ENCODE peak calls at places on chromosomes 12 and 14, in ten cellular contexts. O, X, R, S, P, A, K, M, J and I are unnamed samples.

GRCh38 chr14:94919896-94920295 is 150.0 kb upstream of the GSC start:
- DNase-seq in S (no peak), J (no peak), X (no peak), M (no peak), O (no peak), P (no peak), R (no peak), K (no peak), A (no peak), I (no peak)

GRCh38 chr14:94426526-94426925 is 26.1 kb downstream of the SERPINA11 start:
- DNase-seq in A (no peak), X (no peak), K (no peak), P (no peak), O (no peak), S (no peak), J (peak; percentile 20), M (no peak), R (no peak), I (no peak)

GRCh38 chr12:95574030-95574429 is 22.8 kb upstream of the USP44 start:
- DNase-seq in R (no peak), X (no peak), P (no peak), A (no peak), K (no peak), M (no peak), J (peak; percentile 60), S (no peak), O (no peak), I (no peak)

GRCh38 chr14:99645545-99646505 is 896 bp downstream of the HHIPL1 start:
- DNase-seq in X (no peak), A (no peak), K (no peak), J (no peak), P (no peak), M (no peak), S (no peak), O (no peak), R (no peak), I (no peak)

GRCh38 chr14:55588259-55588699 is 8.3 kb downstream of the KTN1 start:
- DNase-seq in J (no peak), M (no peak), O (no peak), X (peak; percentile 74), A (no peak), R (no peak), S (no peak), P (no peak), K (no peak), I (no peak)

GRCh38 chr12:47139010-47139681 is 59.4 kb upstream of the AMIGO2 start:
- DNase-seq in A (no peak), M (peak; percentile 82), J (no peak), R (no peak), K (no peak), S (no peak), O (no peak), X (no peak), P (no peak), I (no peak)

GRCh38 chr14:25007832-25008231 is 42.1 kb downstream of the STXBP6 start:
- DNase-seq in P (no peak), A (no peak), K (no peak), S (no peak), M (no peak), O (no peak), X (no peak), R (no peak), J (no peak), I (peak; percentile 71)

GRCh38 chr12:62802981-62803380 is 132.0 kb downstream of the PPM1H start:
- DNase-seq in S (no peak), K (no peak), R (no peak), A (no peak), M (no peak), X (peak; percentile 37), J (no peak), O (peak; percentile 17), P (peak; percentile 30), I (peak; percentile 10)

GRCh38 chr14:21257395-21258193 is 11.6 kb downstream of the HNRNPC start:
- DNase-seq in S (no peak), K (no peak), X (no peak), A (no peak), M (no peak), O (no peak), P (no peak), J (no peak), R (no peak), I (no peak)

GRCh38 chr12:24705741-24706358 is 243.1 kb downstream of the BCAT1 start:
- DNase-seq in M (peak; percentile 2), R (no peak), K (peak; percentile 82), A (no peak), X (peak; percentile 29), J (no peak), P (no peak), O (no peak), S (no peak), I (no peak)

GRCh38 chr14:100554082-100554677 is 33.0 kb downstream of the BEGAIN start:
- DNase-seq in X (no peak), P (no peak), J (no peak), R (no peak), K (no peak), M (no peak), S (no peak), O (no peak), A (no peak), I (no peak)

GRCh38 chr12:129084875-129085826 is 231.9 kb downstream of the GLT1D1 start:
- DNase-seq in K (no peak), R (no peak), O (no peak), M (no peak), A (no peak), X (no peak), P (no peak), J (no peak), S (no peak), I (no peak)

GRCh38 chr12:111753144-111753881 is 13.4 kb upstream of the ALDH2 start:
- DNase-seq in S (no peak), J (peak; percentile 84), M (no peak), X (peak; percentile 61), K (no peak), R (peak; percentile 37), O (peak; percentile 73), P (no peak), A (no peak), I (peak; percentile 48)

GRCh38 chr12:98738002-98738401 is 92.9 kb downstream of the APAF1 start:
- DNase-seq in S (no peak), J (no peak), A (no peak), O (no peak), X (peak; percentile 29), P (no peak), K (no peak), R (no peak), M (no peak), I (no peak)

GRCh38 chr14:24597403-24597802 is 12.1 kb downstream of the GZMH start:
- DNase-seq in S (no peak), X (no peak), K (peak; percentile 40), M (no peak), P (no peak), R (no peak), A (no peak), O (no peak), J (no peak), I (no peak)

GRCh38 chr12:80917651-80918050 is 20.1 kb downstream of the LIN7A start:
- DNase-seq in X (no peak), S (no peak), J (no peak), M (no peak), P (no peak), K (no peak), O (no peak), A (no peak), R (no peak), I (no peak)

GRCh38 chr14:51053157-51053556 is 41.7 kb downstream of the TRIM9 start:
- DNase-seq in S (no peak), A (no peak), J (no peak), X (peak; percentile 13), O (no peak), M (no peak), P (no peak), R (no peak), K (no peak), I (no peak)

GRCh38 chr12:104866286-104866685 is 91.8 kb downstream of the SLC41A2 start:
- DNase-seq in X (peak; percentile 70), K (no peak), O (no peak), A (no peak), J (no peak), S (no peak), P (no peak), M (no peak), R (no peak), I (no peak)